ENCODE peak calls at places on chromosomes 6 and 20, in eight cellular contexts. E is SK-N-SH, U is GM23338, M is transverse colon, W is HepG2, F is HCT116, T is vagina, Z is prostate gland. S is an unnamed sample.

GRCh38 chr20:36135821-36136220 is 18.7 kb upstream of the EPB41L1 start:
- DNase-seq in U (no peak), M (no peak), W (no peak), E (no peak), T (no peak), F (no peak), Z (no peak), S (no peak)

GRCh38 chr20:37676440-37676839 is 17.4 kb upstream of the CTNNBL1 start:
- DNase-seq in T (no peak), M (no peak), E (no peak), U (no peak), F (no peak), W (no peak), Z (no peak), S (no peak)

GRCh38 chr20:13219327-13220193 is 1.5 kb upstream of the ISM1 start:
- DNase-seq in M (no peak), W (no peak), U (peak; percentile 61), Z (no peak), E (no peak), T (no peak), F (no peak), S (no peak)

GRCh38 chr6:138885156-138885819 is 89.4 kb downstream of the ECT2L start:
- DNase-seq in F (no peak), T (no peak), W (no peak), Z (no peak), M (no peak), E (no peak), U (peak; percentile 32), S (no peak)

GRCh38 chr6:74113901-74114300 is 417.9 kb downstream of the CD109 start:
- DNase-seq in F (no peak), M (no peak), E (no peak), Z (no peak), U (no peak), T (no peak), W (no peak), S (no peak)

GRCh38 chr20:57653546-57653900 is 33.3 kb upstream of the ZBP1 start:
- DNase-seq in M (no peak), E (peak; percentile 14), T (no peak), U (no peak), F (no peak), W (no peak), Z (no peak), S (peak; percentile 53)

GRCh38 chr6:10528170-10528981 is 7.2 kb downstream of the GCNT2 start:
- DNase-seq in W (peak; percentile 94), U (no peak), M (peak; percentile 67), F (no peak), Z (peak; percentile 64), T (no peak), E (no peak), S (no peak)

GRCh38 chr6:139625998-139626975 is 251.8 kb upstream of the CITED2 start:
- DNase-seq in U (peak; percentile 14), T (no peak), E (no peak), M (no peak), W (peak; percentile 15), Z (no peak), F (no peak), S (no peak)

GRCh38 chr6:44960898-44961297 is 367.2 kb upstream of the RUNX2 start:
- DNase-seq in M (no peak), Z (no peak), E (no peak), F (peak; percentile 23), W (peak; percentile 53), T (no peak), U (no peak), S (no peak)

GRCh38 chr6:37717836-37718251 is 20.2 kb upstream of the MDGA1 start:
- DNase-seq in U (no peak), F (no peak), E (no peak), M (no peak), T (no peak), Z (no peak), W (no peak), S (no peak)

GRCh38 chr20:19975436-19975799 is 41.7 kb upstream of the NAA20 start:
- DNase-seq in M (no peak), E (no peak), Z (peak; percentile 48), W (no peak), F (no peak), T (no peak), U (no peak), S (no peak)

GRCh38 chr6:31538805-31539400 is 2.9 kb downstream of the DDX39B start:
- DNase-seq in T (no peak), E (no peak), U (no peak), M (no peak), F (no peak), W (no peak), Z (no peak), S (no peak)

GRCh38 chr6:80314531-80314930 is 208.1 kb downstream of the BCKDHB start:
- DNase-seq in M (no peak), T (no peak), E (no peak), Z (no peak), U (no peak), F (no peak), W (no peak), S (no peak)

GRCh38 chr6:111798281-111798725 is 74.9 kb downstream of the FYN start:
- DNase-seq in Z (no peak), T (no peak), F (no peak), W (peak; percentile 69), U (no peak), M (no peak), E (no peak), S (no peak)

GRCh38 chr6:137046871-137047412 is 2.2 kb upstream of the IL20RA start:
- DNase-seq in U (no peak), E (no peak), W (no peak), F (no peak), Z (peak; percentile 33), M (no peak), T (no peak), S (no peak)

GRCh38 chr20:15278041-15278440 is 940.6 kb upstream of the FLRT3 start:
- DNase-seq in E (no peak), M (no peak), Z (no peak), W (no peak), T (no peak), F (no peak), U (no peak), S (no peak)

GRCh38 chr6:12977851-12978250 is 261.3 kb downstream of the PHACTR1 start:
- DNase-seq in F (no peak), T (no peak), Z (no peak), W (no peak), M (no peak), U (no peak), E (peak; percentile 15), S (no peak)

GRCh38 chr6:140966676-140967075 is 1166.0 kb upstream of the GJE1 start:
- DNase-seq in W (no peak), T (no peak), U (no peak), F (no peak), E (no peak), Z (no peak), M (no peak), S (no peak)

GRCh38 chr6:154092336-154092962 is 53.4 kb downstream of the OPRM1 start:
- DNase-seq in T (no peak), M (no peak), F (no peak), E (peak; percentile 71), Z (no peak), W (no peak), U (no peak), S (no peak)

GRCh38 chr6:6851059-6851658 is 256.6 kb upstream of the RREB1 start:
- DNase-seq in Z (peak; percentile 31), W (peak; percentile 12), F (peak; percentile 49), T (no peak), U (no peak), E (no peak), M (peak; percentile 26), S (no peak)

GRCh38 chr20:35320396-35321126 is 28.3 kb upstream of the FAM83C start:
- DNase-seq in M (no peak), E (no peak), F (peak; percentile 65), T (no peak), U (peak; percentile 33), Z (no peak), W (peak; percentile 85), S (no peak)

GRCh38 chr20:58127731-58128130 is 100.7 kb downstream of the ANKRD60 start:
- DNase-seq in E (no peak), U (no peak), M (no peak), W (peak; percentile 26), T (peak; percentile 92), F (peak; percentile 71), Z (peak; percentile 66), S (peak; percentile 68)

GRCh38 chr6:157492249-157492648 is 111.3 kb downstream of the ZDHHC14 start:
- DNase-seq in W (no peak), E (no peak), Z (no peak), F (no peak), M (no peak), T (no peak), U (no peak), S (no peak)

GRCh38 chr6:14321992-14322772 is 204.6 kb downstream of the CD83 start:
- DNase-seq in E (no peak), W (no peak), Z (no peak), U (peak; percentile 29), M (peak; percentile 44), F (peak; percentile 4), T (no peak), S (no peak)
- H3K4me3 ChIP-seq in E (no peak overlapping the region), W (no peak overlapping the region), Z (no peak overlapping the region), U (no peak overlapping the region), M (no peak overlapping the region), F (no peak overlapping the region), T (no peak overlapping the region), S (no peak overlapping the region)

GRCh38 chr20:3710703-3711417 is 1.5 kb downstream of the SIGLEC1 start:
- DNase-seq in M (peak; percentile 72), W (peak; percentile 46), F (peak; percentile 16), T (no peak), E (peak; percentile 93), Z (peak; percentile 44), U (peak; percentile 82), S (no peak)
- TF ChIP-seq POLR2AphosphoS5 in M (no peak), W (no peak), F (no peak), T (peak; percentile 59), E (no peak), Z (peak; percentile 8), U (no peak), S (no peak)

GRCh38 chr6:98759459-98759858 is 74.9 kb upstream of the POU3F2 start:
- DNase-seq in E (no peak), U (no peak), M (no peak), F (no peak), Z (no peak), T (no peak), W (no peak), S (no peak)
- TF ChIP-seq CTCF in E (peak; percentile 31), U (peak; percentile 18), M (no peak), F (no peak), Z (no peak), T (no peak), W (no peak), S (no peak)

GRCh38 chr6:166169549-166170421 is 2.1 kb upstream of the TBXT start:
- DNase-seq in W (no peak), Z (no peak), E (no peak), F (no peak), T (no peak), U (peak; percentile 68), M (no peak), S (no peak)

GRCh38 chr6:166173292-166173951 is 5.8 kb upstream of the TBXT start:
- DNase-seq in W (no peak), Z (no peak), M (no peak), F (peak; percentile 13), E (peak; percentile 49), U (peak; percentile 75), T (no peak), S (no peak)

GRCh38 chr6:166176106-166176505 is 8.5 kb upstream of the TBXT start:
- DNase-seq in E (no peak), T (no peak), Z (no peak), M (no peak), W (no peak), U (no peak), F (no peak), S (no peak)

GRCh38 chr6:166174031-166174430 is 6.4 kb upstream of the TBXT start:
- DNase-seq in W (no peak), Z (no peak), M (no peak), T (no peak), U (no peak), E (no peak), F (no peak), S (no peak)

GRCh38 chr6:166172546-166172945 is 4.9 kb upstream of the TBXT start:
- DNase-seq in F (no peak), W (no peak), Z (no peak), U (no peak), T (no peak), M (no peak), E (no peak), S (no peak)
- H3K4me3 ChIP-seq in F (no peak overlapping the region), W (no peak overlapping the region), Z (no peak overlapping the region), U (no peak overlapping the region), T (no peak overlapping the region), M (no peak overlapping the region), E (no peak overlapping the region), S (no peak overlapping the region)